ENCODE peak calls at places on chromosome 14, in ten cellular contexts. One of them, this sample, is unnamed.
A peak's percentile ranks its signal among the peaks of the same experiment; 100 is the strongest.

GRCh38 chr14:99240512-99241313 is 31.3 kb downstream of the BCL11B start:
- DNase-seq in GM12864: no peak
- DNase-seq in left ventricle myocardium inferior: no peak
- DNase-seq in Peyer's patch: no peak
- DNase-seq in cardiac fibroblast: no peak
- DNase-seq in A549: no peak
- DNase-seq in uterus: no peak
- DNase-seq in AG09309: no peak
- DNase-seq in suprapubic skin: no peak
- DNase-seq in neural progenitor cell: no peak
- DNase-seq in this sample: no peak

GRCh38 chr14:89384023-89384422 is 33.0 kb downstream of the FOXN3 start:
- DNase-seq in left ventricle myocardium inferior: no peak
- DNase-seq in uterus: no peak
- DNase-seq in AG09309: no peak
- DNase-seq in GM12864: peak; percentile 48
- DNase-seq in Peyer's patch: peak; percentile 91
- DNase-seq in A549: no peak
- DNase-seq in cardiac fibroblast: no peak
- DNase-seq in suprapubic skin: no peak
- DNase-seq in neural progenitor cell: no peak
- DNase-seq in this sample: no peak

GRCh38 chr14:55949708-55950107 is 168.5 kb upstream of the PELI2 start:
- DNase-seq in Peyer's patch: no peak
- DNase-seq in uterus: no peak
- DNase-seq in AG09309: no peak
- DNase-seq in neural progenitor cell: no peak
- DNase-seq in left ventricle myocardium inferior: no peak
- DNase-seq in suprapubic skin: no peak
- DNase-seq in cardiac fibroblast: no peak
- DNase-seq in GM12864: no peak
- DNase-seq in A549: no peak
- DNase-seq in this sample: no peak

GRCh38 chr14:32258574-32258973 is 55.5 kb upstream of the RNU6-8 start:
- DNase-seq in A549: no peak
- DNase-seq in cardiac fibroblast: no peak
- DNase-seq in GM12864: no peak
- DNase-seq in uterus: peak; percentile 54
- DNase-seq in AG09309: no peak
- DNase-seq in Peyer's patch: no peak
- DNase-seq in neural progenitor cell: no peak
- DNase-seq in suprapubic skin: no peak
- DNase-seq in left ventricle myocardium inferior: no peak
- DNase-seq in this sample: no peak

GRCh38 chr14:55366271-55366670 is 45.4 kb downstream of the ATG14 start:
- DNase-seq in GM12864: no peak
- DNase-seq in Peyer's patch: no peak
- DNase-seq in cardiac fibroblast: peak; percentile 54
- DNase-seq in suprapubic skin: no peak
- DNase-seq in uterus: no peak
- DNase-seq in A549: no peak
- DNase-seq in neural progenitor cell: no peak
- DNase-seq in AG09309: peak; percentile 47
- DNase-seq in left ventricle myocardium inferior: no peak
- DNase-seq in this sample: peak; percentile 56

GRCh38 chr14:22699801-22700564 is 55.8 kb upstream of the OR6J1 start:
- DNase-seq in neural progenitor cell: peak; percentile 10
- DNase-seq in GM12864: no peak
- DNase-seq in A549: no peak
- DNase-seq in suprapubic skin: no peak
- DNase-seq in uterus: no peak
- DNase-seq in cardiac fibroblast: peak; percentile 23
- DNase-seq in Peyer's patch: no peak
- DNase-seq in left ventricle myocardium inferior: no peak
- DNase-seq in AG09309: no peak
- DNase-seq in this sample: no peak

GRCh38 chr14:48140804-48141203 is 465.4 kb upstream of the MDGA2 start:
- DNase-seq in AG09309: no peak
- DNase-seq in left ventricle myocardium inferior: no peak
- DNase-seq in A549: no peak
- DNase-seq in cardiac fibroblast: no peak
- DNase-seq in GM12864: no peak
- DNase-seq in suprapubic skin: no peak
- DNase-seq in uterus: no peak
- DNase-seq in neural progenitor cell: no peak
- DNase-seq in Peyer's patch: no peak
- DNase-seq in this sample: no peak

GRCh38 chr14:72651081-72651480 is 242.8 kb downstream of the DPF3 start:
- DNase-seq in Peyer's patch: no peak
- DNase-seq in left ventricle myocardium inferior: no peak
- DNase-seq in A549: no peak
- DNase-seq in uterus: no peak
- DNase-seq in GM12864: no peak
- DNase-seq in cardiac fibroblast: peak; percentile 35
- DNase-seq in neural progenitor cell: no peak
- DNase-seq in AG09309: no peak
- DNase-seq in suprapubic skin: no peak
- DNase-seq in this sample: no peak

GRCh38 chr14:68518910-68519686 is 273.8 kb downstream of the ZFP36L1 start:
- DNase-seq in cardiac fibroblast: peak; percentile 38
- DNase-seq in A549: no peak
- DNase-seq in AG09309: no peak
- DNase-seq in neural progenitor cell: no peak
- DNase-seq in uterus: peak; percentile 53
- DNase-seq in suprapubic skin: no peak
- DNase-seq in GM12864: no peak
- DNase-seq in Peyer's patch: no peak
- DNase-seq in left ventricle myocardium inferior: peak; percentile 41
- DNase-seq in this sample: peak; percentile 53

GRCh38 chr14:85437143-85437542 is 92.8 kb upstream of the FLRT2 start:
- DNase-seq in cardiac fibroblast: peak; percentile 74
- DNase-seq in left ventricle myocardium inferior: no peak
- DNase-seq in uterus: no peak
- DNase-seq in AG09309: no peak
- DNase-seq in suprapubic skin: no peak
- DNase-seq in GM12864: no peak
- DNase-seq in neural progenitor cell: no peak
- DNase-seq in Peyer's patch: no peak
- DNase-seq in A549: peak; percentile 88
- DNase-seq in this sample: peak; percentile 98

GRCh38 chr14:89236846-89237245 is 180.2 kb downstream of the FOXN3 start:
- DNase-seq in suprapubic skin: no peak
- DNase-seq in GM12864: no peak
- DNase-seq in AG09309: no peak
- DNase-seq in neural progenitor cell: no peak
- DNase-seq in left ventricle myocardium inferior: no peak
- DNase-seq in A549: no peak
- DNase-seq in uterus: no peak
- DNase-seq in cardiac fibroblast: peak; percentile 13
- DNase-seq in Peyer's patch: no peak
- DNase-seq in this sample: no peak

GRCh38 chr14:26190644-26191043 is 407.2 kb downstream of the NOVA1 start:
- DNase-seq in A549: no peak
- DNase-seq in GM12864: no peak
- DNase-seq in left ventricle myocardium inferior: no peak
- DNase-seq in cardiac fibroblast: peak; percentile 46
- DNase-seq in uterus: no peak
- DNase-seq in neural progenitor cell: no peak
- DNase-seq in Peyer's patch: no peak
- DNase-seq in suprapubic skin: no peak
- DNase-seq in AG09309: no peak
- DNase-seq in this sample: peak; percentile 46

GRCh38 chr14:21112267-21112666 is 11.4 kb downstream of the TMEM253 start:
- DNase-seq in cardiac fibroblast: no peak
- DNase-seq in uterus: no peak
- DNase-seq in suprapubic skin: no peak
- DNase-seq in AG09309: no peak
- DNase-seq in A549: no peak
- DNase-seq in GM12864: no peak
- DNase-seq in neural progenitor cell: no peak
- DNase-seq in Peyer's patch: no peak
- DNase-seq in left ventricle myocardium inferior: no peak
- DNase-seq in this sample: no peak

GRCh38 chr14:73248294-73248868 is 11.1 kb downstream of the PAPLN start:
- DNase-seq in A549: no peak
- DNase-seq in cardiac fibroblast: peak; percentile 59
- DNase-seq in Peyer's patch: no peak
- DNase-seq in AG09309: no peak
- DNase-seq in left ventricle myocardium inferior: no peak
- DNase-seq in uterus: no peak
- DNase-seq in neural progenitor cell: no peak
- DNase-seq in GM12864: peak; percentile 65
- DNase-seq in suprapubic skin: no peak
- DNase-seq in this sample: peak; percentile 64

DNA sequence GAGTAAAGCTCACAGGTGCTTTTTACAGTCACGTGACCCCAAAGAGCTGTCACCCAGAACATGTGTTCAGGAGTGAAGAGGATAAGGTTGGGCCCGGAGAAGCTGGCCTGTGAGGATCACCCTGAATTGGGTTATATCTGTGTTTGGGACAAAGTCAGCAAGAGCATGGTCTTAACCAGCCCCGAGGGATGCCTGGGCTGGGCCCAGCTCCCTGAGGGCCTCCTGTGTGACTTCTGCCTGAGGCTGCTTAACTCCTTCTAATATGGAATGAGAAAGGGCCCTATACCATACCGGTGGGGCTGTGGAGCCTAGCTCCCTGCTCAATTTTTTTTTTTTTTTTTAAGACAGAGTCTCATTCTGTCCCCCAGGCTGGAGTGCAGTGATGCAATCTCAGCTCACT is 2.5 kb downstream of the CDCA4 start:
- DNase-seq in A549: no peak
- DNase-seq in neural progenitor cell: no peak
- DNase-seq in Peyer's patch: no peak
- DNase-seq in uterus: no peak
- DNase-seq in left ventricle myocardium inferior: no peak
- DNase-seq in suprapubic skin: no peak
- DNase-seq in cardiac fibroblast: no peak
- DNase-seq in AG09309: no peak
- DNase-seq in GM12864: no peak
- DNase-seq in this sample: no peak
- H3K4me3 ChIP-seq in A549: no peak overlapping the region
- H3K4me3 ChIP-seq in neural progenitor cell: peak overlapping the region; percentile 99
- H3K4me3 ChIP-seq in Peyer's patch: no peak overlapping the region
- H3K4me3 ChIP-seq in uterus: no peak overlapping the region
- H3K4me3 ChIP-seq in left ventricle myocardium inferior: no peak overlapping the region
- H3K4me3 ChIP-seq in suprapubic skin: no peak overlapping the region
- H3K4me3 ChIP-seq in cardiac fibroblast: no peak overlapping the region
- H3K4me3 ChIP-seq in AG09309: no peak overlapping the region
- H3K4me3 ChIP-seq in GM12864: peak overlapping the region; percentile 62
- H3K4me3 ChIP-seq in this sample: peak overlapping the region; percentile 19

GRCh38 chr14:96178674-96179321 is 25.8 kb upstream of the BDKRB2 start:
- DNase-seq in Peyer's patch: no peak
- DNase-seq in left ventricle myocardium inferior: no peak
- DNase-seq in GM12864: no peak
- DNase-seq in cardiac fibroblast: no peak
- DNase-seq in suprapubic skin: no peak
- DNase-seq in AG09309: no peak
- DNase-seq in uterus: no peak
- DNase-seq in A549: no peak
- DNase-seq in neural progenitor cell: no peak
- DNase-seq in this sample: no peak
- TF ChIP-seq CTCF in Peyer's patch: peak; percentile 7
- TF ChIP-seq CTCF in left ventricle myocardium inferior: no peak
- TF ChIP-seq CTCF in GM12864: peak; percentile 8
- TF ChIP-seq CTCF in cardiac fibroblast: no peak
- TF ChIP-seq CTCF in suprapubic skin: no peak
- TF ChIP-seq CTCF in AG09309: no peak
- TF ChIP-seq CTCF in uterus: no peak
- TF ChIP-seq CTCF in A549: no peak
- TF ChIP-seq CTCF in neural progenitor cell: no peak
- TF ChIP-seq CTCF in this sample: no peak

GRCh38 chr14:76917759-76918175 is 91.6 kb downstream of the LRRC74A start:
- DNase-seq in left ventricle myocardium inferior: peak; percentile 79
- DNase-seq in neural progenitor cell: no peak
- DNase-seq in A549: no peak
- DNase-seq in Peyer's patch: peak; percentile 53
- DNase-seq in uterus: peak; percentile 52
- DNase-seq in suprapubic skin: no peak
- DNase-seq in AG09309: no peak
- DNase-seq in GM12864: no peak
- DNase-seq in cardiac fibroblast: peak; percentile 11
- DNase-seq in this sample: no peak
- H3K4me3 ChIP-seq in left ventricle myocardium inferior: peak overlapping the region; percentile 13
- H3K4me3 ChIP-seq in neural progenitor cell: no peak overlapping the region
- H3K4me3 ChIP-seq in A549: no peak overlapping the region
- H3K4me3 ChIP-seq in Peyer's patch: no peak overlapping the region
- H3K4me3 ChIP-seq in uterus: no peak overlapping the region
- H3K4me3 ChIP-seq in suprapubic skin: peak overlapping the region; percentile 23
- H3K4me3 ChIP-seq in AG09309: no peak overlapping the region
- H3K4me3 ChIP-seq in GM12864: no peak overlapping the region
- H3K4me3 ChIP-seq in cardiac fibroblast: no peak overlapping the region
- H3K4me3 ChIP-seq in this sample: no peak overlapping the region

GRCh38 chr14:61128382-61129167 is 147.5 kb downstream of the SLC38A6 start:
- DNase-seq in left ventricle myocardium inferior: no peak
- DNase-seq in A549: no peak
- DNase-seq in AG09309: no peak
- DNase-seq in neural progenitor cell: no peak
- DNase-seq in GM12864: no peak
- DNase-seq in suprapubic skin: no peak
- DNase-seq in cardiac fibroblast: no peak
- DNase-seq in Peyer's patch: no peak
- DNase-seq in uterus: no peak
- DNase-seq in this sample: no peak
- TF ChIP-seq CTCF in left ventricle myocardium inferior: no peak
- TF ChIP-seq CTCF in A549: no peak
- TF ChIP-seq CTCF in AG09309: no peak
- TF ChIP-seq CTCF in neural progenitor cell: no peak
- TF ChIP-seq CTCF in GM12864: no peak
- TF ChIP-seq CTCF in suprapubic skin: no peak
- TF ChIP-seq CTCF in cardiac fibroblast: no peak
- TF ChIP-seq CTCF in Peyer's patch: no peak
- TF ChIP-seq CTCF in uterus: no peak
- TF ChIP-seq CTCF in this sample: no peak

GRCh38 chr14:74562515-74563232 is 49.4 kb downstream of the LTBP2 start:
- DNase-seq in A549: peak; percentile 56
- DNase-seq in uterus: no peak
- DNase-seq in Peyer's patch: no peak
- DNase-seq in GM12864: no peak
- DNase-seq in suprapubic skin: no peak
- DNase-seq in neural progenitor cell: no peak
- DNase-seq in cardiac fibroblast: no peak
- DNase-seq in left ventricle myocardium inferior: no peak
- DNase-seq in AG09309: no peak
- DNase-seq in this sample: peak; percentile 32
- H3K4me3 ChIP-seq in A549: no peak overlapping the region
- H3K4me3 ChIP-seq in uterus: no peak overlapping the region
- H3K4me3 ChIP-seq in Peyer's patch: no peak overlapping the region
- H3K4me3 ChIP-seq in GM12864: no peak overlapping the region
- H3K4me3 ChIP-seq in suprapubic skin: no peak overlapping the region
- H3K4me3 ChIP-seq in neural progenitor cell: no peak overlapping the region
- H3K4me3 ChIP-seq in cardiac fibroblast: no peak overlapping the region
- H3K4me3 ChIP-seq in left ventricle myocardium inferior: no peak overlapping the region
- H3K4me3 ChIP-seq in AG09309: no peak overlapping the region
- H3K4me3 ChIP-seq in this sample: no peak overlapping the region

This sample was measured in epithelial cell of esophagus.